ENCODE peak calls at places on chromosomes 11 and 22, in eight cellular contexts. A is GM12891, P is sigmoid colon, K is breast epithelium, X is stomach, B is suprapubic skin, U is K562, C is upper lobe of left lung. W is an unnamed sample.

GRCh38 chr11:47436726-47437125 is 10.5 kb upstream of the PSMC3 start:
- DNase-seq in A (no peak), P (no peak), K (no peak), X (no peak), B (no peak), U (no peak), C (no peak), W (no peak)

GRCh38 chr11:35170503-35170902 is 31.5 kb downstream of the CD44 start:
- DNase-seq in A (no peak), P (no peak), K (no peak), X (no peak), B (no peak), U (no peak), C (no peak), W (no peak)

GRCh38 chr11:4203603-4204360 is 109.2 kb downstream of the RRM1 start:
- DNase-seq in A (no peak), P (no peak), K (no peak), X (no peak), B (no peak), U (no peak), C (no peak), W (no peak)

GRCh38 chr22:33891455-33891854 is 28.8 kb downstream of the LARGE1 start:
- DNase-seq in A (no peak), P (no peak), K (no peak), X (no peak), B (no peak), U (no peak), C (no peak), W (no peak)

GRCh38 chr11:11313426-11313825 is 39.6 kb downstream of the CSNK2A3 start:
- DNase-seq in A (no peak), P (no peak), K (no peak), X (no peak), B (no peak), U (no peak), C (no peak), W (peak)

GRCh38 chr11:109933126-109933525 is 160.1 kb upstream of the ZC3H12C start:
- DNase-seq in A (no peak), P (no peak), K (no peak), X (no peak), B (no peak), U (no peak), C (no peak), W (no peak)

GRCh38 chr22:41870786-41871185 is 37.9 kb downstream of the SREBF2 start:
- DNase-seq in A (no peak), P (no peak), K (no peak), X (no peak), B (no peak), U (no peak), C (no peak), W (no peak)

GRCh38 chr11:60847281-60847680 is 5.4 kb downstream of the CCDC86 start:
- DNase-seq in A (no peak), P (no peak), K (no peak), X (no peak), B (no peak), U (no peak), C (no peak), W (no peak)

GRCh38 chr11:19816040-19816439 is 103.4 kb downstream of the NAV2 start:
- DNase-seq in A (no peak), P (no peak), K (peak), X (no peak), B (no peak), U (no peak), C (peak), W (no peak)

GRCh38 chr22:24208012-24208749 is 26.9 kb downstream of the SUSD2 start:
- DNase-seq in A (no peak), P (peak), K (no peak), X (peak), B (no peak), U (no peak), C (no peak), W (peak)
- TF ChIP-seq POLR2AphosphoS5 in A (no peak), P (peak), K (peak), X (peak), B (peak), U (no peak), C (peak), W (no peak)

DNA sequence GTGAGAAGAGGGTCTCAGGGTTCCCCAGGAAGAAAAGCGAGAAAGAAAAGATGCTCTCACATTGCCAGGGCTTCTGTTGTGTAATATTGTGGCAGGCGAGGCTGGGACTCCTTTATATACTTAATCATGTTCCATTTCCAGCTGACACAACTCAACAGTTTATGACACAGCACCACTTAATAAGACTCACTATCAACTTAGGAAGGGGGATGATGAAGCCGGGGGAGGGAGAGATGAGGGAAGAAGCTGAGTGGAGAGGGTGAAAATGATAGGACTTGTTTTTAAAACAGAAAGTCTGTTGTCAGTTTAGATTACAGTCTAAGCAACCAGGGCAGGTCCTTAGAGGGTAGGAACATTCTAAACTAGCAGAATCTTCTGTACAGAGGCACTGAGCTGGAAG is 397.0 kb downstream of the NXPE2 start:
- DNase-seq in A (no peak), P (no peak), K (no peak), X (no peak), B (no peak), U (no peak), C (no peak), W (no peak)
- TF ChIP-seq POLR2AphosphoS5 in A (no peak), P (no peak), K (no peak), X (no peak), B (no peak), U (no peak), C (no peak), W (no peak)

GRCh38 chr11:43489869-43490465 is 131.2 kb downstream of the TTC17 start:
- DNase-seq in A (no peak), P (no peak), K (no peak), X (no peak), B (no peak), U (no peak), C (no peak), W (no peak)
- TF ChIP-seq POLR2AphosphoS5 in A (no peak), P (no peak), K (no peak), X (no peak), B (no peak), U (no peak), C (no peak), W (no peak)

GRCh38 chr22:35131423-35132050 is 65.6 kb downstream of the ISX start:
- DNase-seq in A (no peak), P (no peak), K (no peak), X (no peak), B (no peak), U (peak), C (no peak), W (no peak)

GRCh38 chr22:35124674-35125219 is 58.8 kb downstream of the ISX start:
- DNase-seq in A (no peak), P (no peak), K (no peak), X (no peak), B (no peak), U (no peak), C (no peak), W (no peak)

GRCh38 chr22:35126993-35127392 is 61.0 kb downstream of the ISX start:
- DNase-seq in A (no peak), P (no peak), K (no peak), X (no peak), B (no peak), U (no peak), C (no peak), W (no peak)

GRCh38 chr22:35132568-35132967 is 66.6 kb downstream of the ISX start:
- DNase-seq in A (no peak), P (no peak), K (no peak), X (no peak), B (no peak), U (no peak), C (no peak), W (no peak)

GRCh38 chr22:35128637-35129036 is 62.7 kb downstream of the ISX start:
- DNase-seq in A (no peak), P (no peak), K (no peak), X (no peak), B (no peak), U (no peak), C (no peak), W (no peak)
- TF ChIP-seq POLR2AphosphoS5 in A (peak), P (no peak), K (no peak), X (no peak), B (no peak), U (no peak), C (no peak), W (no peak)